ENCODE peak calls at places on chromosomes 4 and X, in seven cellular contexts. B, I, R, E, M, S and W are unnamed samples.

GRCh38 chr4:152102184-152103000 is 341.6 kb upstream of the GATB start:
- DNase-seq in E (peak), I (peak), S (no peak), B (no peak), R (peak), M (peak), W (no peak)

GRCh38 chrX:17846045-17846444 is 15.1 kb downstream of the RAI2 start:
- DNase-seq in M (peak), R (no peak), S (no peak), E (no peak), I (no peak), B (no peak), W (no peak)

GRCh38 chrX:151516538-151517187 is 46.8 kb upstream of the PASD1 start:
- DNase-seq in M (no peak), E (no peak), R (peak), I (no peak), S (no peak), B (peak), W (no peak)

GRCh38 chr4:7264694-7265093 is 72.4 kb downstream of the SORCS2 start:
- DNase-seq in M (no peak), E (no peak), B (no peak), R (no peak), I (no peak), S (no peak), W (no peak)

GRCh38 chr4:94974773-94975172 is 217.0 kb downstream of the BMPR1B start:
- DNase-seq in B (no peak), S (no peak), E (peak), R (no peak), I (peak), M (no peak), W (no peak)

GRCh38 chr4:189001971-189002450 is 862.8 kb downstream of the TRIML1 start:
- DNase-seq in B (no peak), M (peak), E (no peak), I (no peak), S (no peak), R (no peak), W (no peak)

GRCh38 chrX:151153086-151153485 is 23.3 kb upstream of the GPR50 start:
- DNase-seq in R (peak), B (peak), I (peak), S (peak), M (no peak), E (peak), W (peak)

GRCh38 chr4:102759835-102760644 is 728 bp downstream of the MANBA start:
- DNase-seq in S (peak), E (peak), R (peak), M (peak), I (peak), B (no peak), W (no peak)

GRCh38 chr4:73161527-73162185 is 92.1 kb upstream of the COX18 start:
- DNase-seq in E (peak), R (no peak), S (no peak), M (no peak), I (no peak), B (no peak), W (no peak)

GRCh38 chr4:34486964-34487363 is 1757.3 kb downstream of the ARAP2 start:
- DNase-seq in I (no peak), E (no peak), B (no peak), R (no peak), M (no peak), S (no peak), W (no peak)

GRCh38 chr4:116202524-116202923 is 882.9 kb downstream of the TRAM1L1 start:
- DNase-seq in I (no peak), R (no peak), B (no peak), M (no peak), S (no peak), E (no peak), W (no peak)
- H4K8ac ChIP-seq in I (no peak), R (no peak), B (no peak), M (no peak), S (no peak), E (no peak), W (no peak)

GRCh38 chrX:1009771-1010170 is 202.7 kb downstream of the CRLF2 start:
- DNase-seq in S (no peak), E (no peak), M (no peak), I (no peak), R (no peak), B (no peak), W (no peak)
- H4K8ac ChIP-seq in S (no peak), E (no peak), M (no peak), I (no peak), R (no peak), B (no peak), W (no peak)

DNA sequence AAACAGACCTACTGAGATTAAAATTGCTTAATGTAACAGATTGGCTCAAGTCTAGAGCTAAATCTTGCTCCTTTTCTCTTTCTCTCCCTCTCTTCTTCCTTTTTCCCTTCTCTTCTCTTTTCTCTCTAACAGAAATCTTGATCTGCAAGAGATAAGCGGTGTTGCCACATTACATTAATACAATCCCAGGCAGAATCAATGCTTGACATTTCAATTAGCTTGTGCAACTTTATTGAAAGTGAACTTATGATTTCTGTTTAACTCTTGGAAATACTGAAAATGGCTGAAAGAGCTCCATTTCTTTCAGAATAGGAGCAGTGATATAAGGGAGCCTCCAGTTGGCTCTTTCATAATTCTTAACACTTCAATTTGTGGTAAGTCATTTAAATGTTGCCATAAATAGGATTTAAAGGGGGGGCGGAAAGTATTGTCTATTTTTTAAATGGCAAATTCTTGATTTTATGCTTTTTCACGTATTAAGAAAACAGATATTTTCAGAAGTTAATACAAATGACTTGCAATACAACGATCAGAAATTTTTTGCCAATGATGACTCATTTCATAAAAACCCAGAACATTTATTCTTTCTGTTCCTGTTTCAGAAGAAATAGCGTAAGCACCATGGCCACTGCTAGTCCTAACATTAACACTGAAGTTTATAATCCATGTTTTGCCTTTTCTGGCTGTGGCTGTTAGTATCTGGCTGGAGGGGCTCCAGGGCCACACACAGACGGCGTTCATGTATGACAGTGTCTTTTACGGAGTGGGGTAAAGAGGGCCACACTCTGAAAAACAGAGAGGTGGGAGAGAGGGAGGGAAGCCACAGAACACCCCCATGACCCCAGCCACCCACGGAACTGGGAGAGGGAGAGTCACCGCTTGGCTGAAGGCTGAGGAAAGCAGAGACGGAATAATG is 115.7 kb upstream of the FAT1 start:
- DNase-seq in R (no peak), B (no peak), S (no peak), I (peak), M (no peak), E (peak), W (no peak)
- H4K8ac ChIP-seq in R (no peak), B (no peak), S (no peak), I (peak), M (no peak), E (peak), W (no peak)

GRCh38 chr4:1685604-1686150 is 1.6 kb upstream of the FAM53A start:
- DNase-seq in B (no peak), S (no peak), E (no peak), M (no peak), I (no peak), R (no peak), W (no peak)
- H4K8ac ChIP-seq in B (no peak), S (no peak), E (no peak), M (no peak), I (no peak), R (no peak), W (no peak)